ENCODE peak calls at places on chromosomes 5 and 9, in four cellular contexts. B, Y, G and P are unnamed samples.

GRCh38 chr5:36908544-36909260 is 32.1 kb downstream of the NIPBL start:
- DNase-seq in B (no peak), Y (no peak), G (no peak), P (no peak)

GRCh38 chr5:176803943-176804498 is 6.3 kb upstream of the UNC5A start:
- DNase-seq in B (no peak), Y (no peak), G (peak; percentile 85), P (no peak)

GRCh38 chr5:66945389-66946349 is 250.9 kb downstream of the CD180 start:
- DNase-seq in B (no peak), Y (no peak), G (no peak), P (no peak)

GRCh38 chr5:116557669-116558271 is 16.9 kb downstream of the SEMA6A start:
- DNase-seq in B (no peak), Y (no peak), G (peak; percentile 65), P (no peak)

GRCh38 chr9:38025166-38025565 is 43.9 kb downstream of the SHB start:
- DNase-seq in B (no peak), Y (no peak), G (peak; percentile 48), P (no peak)

GRCh38 chr5:114363837-114364236 is 2.0 kb downstream of the KCNN2 start:
- DNase-seq in B (no peak), Y (no peak), G (peak; percentile 49), P (no peak)

GRCh38 chr9:100091650-100092049 is 7.2 kb downstream of the ERP44 start:
- DNase-seq in B (no peak), Y (no peak), G (no peak), P (no peak)

GRCh38 chr5:72117281-72117680 is 10.0 kb downstream of the MAP1B start:
- DNase-seq in B (no peak), Y (no peak), G (no peak), P (no peak)

GRCh38 chr5:32182463-32183081 is 8.5 kb upstream of the GOLPH3 start:
- DNase-seq in B (no peak), Y (no peak), G (no peak), P (no peak)

GRCh38 chr9:127557466-127557869 is 54.6 kb upstream of the STXBP1 start:
- DNase-seq in B (no peak), Y (no peak), G (no peak), P (no peak)

GRCh38 chr5:157540124-157540523 is 35.5 kb downstream of the ADAM19 start:
- DNase-seq in B (no peak), Y (no peak), G (no peak), P (no peak)

GRCh38 chr9:125747765-125748510 is 765 bp downstream of the PBX3 start:
- DNase-seq in B (peak; percentile 35), Y (peak; percentile 92), G (peak; percentile 48), P (peak; percentile 31)

GRCh38 chr9:82923410-82924242 is 139.3 kb downstream of the RASEF start:
- DNase-seq in B (no peak), Y (no peak), G (no peak), P (no peak)

GRCh38 chr9:79692857-79693571 is 121.2 kb downstream of the TLE4 start:
- DNase-seq in B (no peak), Y (no peak), G (no peak), P (no peak)

GRCh38 chr5:170854550-170854949 is 7.3 kb upstream of the RANBP17 start:
- DNase-seq in B (no peak), Y (no peak), G (no peak), P (no peak)

GRCh38 chr5:93586948-93587918 is 4.2 kb downstream of the NR2F1 start:
- DNase-seq in B (no peak), Y (no peak), G (peak; percentile 49), P (no peak)

GRCh38 chr5:11584008-11584407 is 320.2 kb downstream of the CTNND2 start:
- DNase-seq in B (no peak), Y (no peak), G (no peak), P (no peak)

GRCh38 chr5:123696948-123697347 is 185.0 kb downstream of the CSNK1G3 start:
- DNase-seq in B (no peak), Y (no peak), G (no peak), P (no peak)

GRCh38 chr9:77598510-77598909 is 49.6 kb downstream of the GNA14 start:
- DNase-seq in B (no peak), Y (no peak), G (no peak), P (no peak)

GRCh38 chr9:133711428-133712220 is 26.5 kb downstream of the SARDH start:
- DNase-seq in B (no peak), Y (peak; percentile 75), G (no peak), P (no peak)

GRCh38 chr9:70410368-70410767 is 4.1 kb downstream of the KLF9 start:
- DNase-seq in B (no peak), Y (no peak), G (no peak), P (no peak)

GRCh38 chr5:97840643-97841042 is 657.6 kb upstream of the RIOK2 start:
- DNase-seq in B (no peak), Y (no peak), G (no peak), P (no peak)

GRCh38 chr9:92164490-92164889 is 49.3 kb upstream of the SPTLC1 start:
- DNase-seq in B (no peak), Y (no peak), G (no peak), P (no peak)

GRCh38 chr5:76942581-76942980 is 10.3 kb upstream of the CRHBP start:
- DNase-seq in B (no peak), Y (no peak), G (no peak), P (no peak)

GRCh38 chr5:113866763-113867162 is 353.3 kb downstream of the YTHDC2 start:
- DNase-seq in B (no peak), Y (no peak), G (no peak), P (no peak)

GRCh38 chr5:139058121-139058520 is 140.0 kb downstream of the SIL1 start:
- DNase-seq in B (no peak), Y (no peak), G (no peak), P (no peak)

GRCh38 chr5:83837261-83837894 is 116.7 kb upstream of the HAPLN1 start:
- DNase-seq in B (no peak), Y (no peak), G (no peak), P (no peak)

GRCh38 chr5:83834306-83834705 is 113.7 kb upstream of the HAPLN1 start:
- DNase-seq in B (no peak), Y (no peak), G (no peak), P (no peak)

GRCh38 chr5:83844320-83845068 is 123.8 kb upstream of the HAPLN1 start:
- DNase-seq in B (no peak), Y (no peak), G (peak; percentile 24), P (peak; percentile 13)

GRCh38 chr5:83839256-83839655 is 118.6 kb upstream of the HAPLN1 start:
- DNase-seq in B (no peak), Y (no peak), G (no peak), P (no peak)

DNA sequence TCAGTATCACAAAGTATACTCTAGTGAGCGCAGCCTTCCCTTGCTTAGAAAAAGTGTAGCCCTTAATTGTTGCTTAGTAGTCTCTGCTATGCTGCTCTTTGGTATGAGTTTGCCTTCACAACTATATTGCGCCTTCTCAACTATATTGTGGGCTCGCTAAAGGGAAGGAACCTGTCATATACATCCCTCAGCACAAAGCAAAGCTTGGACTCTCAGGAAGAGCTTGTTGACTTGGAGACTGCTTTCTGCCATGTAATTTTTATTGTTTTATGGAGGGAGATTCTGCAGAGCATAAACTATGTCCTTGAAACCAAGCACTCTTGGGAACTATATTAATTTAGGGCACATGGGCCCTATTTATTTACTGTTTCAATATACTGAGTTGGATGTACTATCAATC is 119.1 kb upstream of the HAPLN1 start:
- DNase-seq in B (no peak), Y (no peak), G (no peak), P (no peak)
- TF ChIP-seq POLR2AphosphoS5 in B (no peak), Y (no peak), G (no peak), P (no peak)

GRCh38 chr9:72577212-72577753 is 55.9 kb downstream of the TMC1 start:
- DNase-seq in B (no peak), Y (no peak), G (no peak), P (no peak)
- TF ChIP-seq POLR2AphosphoS5 in B (peak; percentile 58), Y (no peak), G (no peak), P (no peak)

GRCh38 chr9:94086468-94086867 is 2.2 kb downstream of the PTPDC1 start:
- DNase-seq in B (no peak), Y (no peak), G (no peak), P (no peak)
- TF ChIP-seq POLR2AphosphoS5 in B (no peak), Y (no peak), G (no peak), P (no peak)

GRCh38 chr5:57692582-57693487 is 210.2 kb upstream of the ACTBL2 start:
- DNase-seq in B (peak; percentile 56), Y (no peak), G (peak; percentile 56), P (no peak)
- TF ChIP-seq POLR2AphosphoS5 in B (peak; percentile 22), Y (no peak), G (no peak), P (no peak)

DNA sequence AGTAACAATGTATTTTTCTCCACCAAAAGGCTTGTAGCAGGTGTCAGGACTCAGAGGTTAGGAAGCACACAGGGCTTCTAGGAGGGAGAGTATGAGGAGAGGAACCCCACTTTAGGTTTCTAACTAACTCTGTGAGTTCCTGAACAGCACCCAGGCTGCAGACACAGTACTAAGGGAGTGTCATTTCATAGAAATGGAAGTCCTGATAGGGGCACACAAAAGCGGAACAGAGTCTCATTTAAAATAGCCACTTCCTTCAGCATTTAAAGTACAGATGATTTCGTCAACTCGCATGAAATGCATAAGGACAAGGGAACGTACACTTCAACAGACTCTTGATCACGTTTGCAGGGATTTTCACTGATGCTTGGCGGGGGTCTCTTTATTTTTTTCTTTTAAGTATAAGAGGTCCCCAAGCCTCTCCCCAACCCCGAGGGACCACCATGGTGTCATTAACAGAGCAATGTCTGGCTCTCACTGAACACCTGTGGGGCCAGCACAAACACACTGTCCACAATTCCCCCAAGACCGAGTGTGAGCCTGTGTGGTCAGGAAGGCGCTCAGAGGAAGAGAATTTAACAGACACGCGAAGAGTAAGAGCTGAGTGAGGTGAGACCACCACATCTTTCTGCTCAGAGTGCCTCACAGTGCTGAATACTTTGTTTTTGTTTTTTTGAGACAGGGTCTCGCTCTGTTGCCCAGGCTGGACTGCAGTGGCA is 82.3 kb downstream of the SECISBP2 start:
- DNase-seq in B (no peak), Y (no peak), G (no peak), P (no peak)
- TF ChIP-seq POLR2AphosphoS5 in B (no peak), Y (peak; percentile 66), G (no peak), P (no peak)

DNA sequence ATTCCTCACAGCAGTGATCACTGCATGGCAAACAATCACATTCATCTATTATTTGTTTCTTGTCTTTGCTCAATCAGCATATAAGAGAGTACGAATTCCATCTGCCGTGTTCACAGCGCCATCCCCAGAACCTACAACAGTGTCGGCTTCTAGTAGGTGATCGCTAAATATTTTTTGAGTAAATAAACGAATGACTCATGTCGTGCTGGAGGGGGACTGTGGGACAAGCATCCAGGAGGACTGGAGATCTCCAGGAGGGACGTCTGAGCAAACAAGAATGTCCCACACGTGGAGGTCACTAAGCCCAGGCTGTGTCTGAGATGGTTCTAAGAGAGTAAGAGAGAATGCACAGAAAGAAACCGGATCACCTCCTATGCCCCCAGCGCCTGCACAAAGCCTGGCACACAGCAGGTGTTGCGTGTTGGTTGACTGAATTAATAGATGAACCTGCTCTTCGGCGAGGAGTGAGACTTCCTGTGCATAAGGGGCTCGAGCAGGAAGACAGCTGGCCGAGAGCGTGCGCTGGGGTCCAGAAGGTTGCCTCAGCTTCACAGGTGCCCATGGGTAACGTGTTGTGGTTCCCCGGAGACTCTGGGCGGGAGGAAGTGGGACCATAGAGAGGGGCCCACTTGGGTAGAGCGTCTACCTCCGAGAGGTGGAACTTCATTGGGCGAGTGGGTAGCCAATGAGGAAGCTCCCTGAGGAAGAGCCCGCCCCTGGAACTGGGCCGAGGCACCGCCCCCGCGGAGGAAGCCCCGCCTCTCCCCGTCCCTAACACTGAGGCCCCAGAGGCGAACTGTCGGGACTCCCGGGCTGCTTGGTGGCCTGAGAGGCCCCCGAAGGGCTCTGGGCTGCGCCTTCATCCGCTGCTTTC is 193.0 kb downstream of the MELK start:
- DNase-seq in B (peak; percentile 60), Y (peak; percentile 95), G (peak; percentile 94), P (peak; percentile 93)
- TF ChIP-seq POLR2AphosphoS5 in B (no peak), Y (peak; percentile 74), G (peak; percentile 77), P (no peak)